ENCODE peak calls at places on chromosomes 11 and 22, in four cellular contexts. G is neural progenitor cell, V is AG04449, E is GM23338. M is an unnamed sample.

GRCh38 chr11:130037881-130038601 is 31.7 kb upstream of the APLP2 start:
- DNase-seq in G (peak), V (no peak), E (peak), M (no peak)

GRCh38 chr11:65459552-65459951 is 37.0 kb downstream of the NEAT1 start:
- DNase-seq in G (peak), V (no peak), E (peak), M (no peak)

GRCh38 chr11:2828585-2829330 is 56.8 kb downstream of the CDKN1C start:
- DNase-seq in G (no peak), V (no peak), E (no peak), M (no peak)

GRCh38 chr11:113850188-113850587 is 25.2 kb downstream of the USP28 start:
- DNase-seq in G (no peak), V (no peak), E (peak), M (no peak)

GRCh38 chr11:32259641-32260081 is 168.8 kb downstream of the RCN1 start:
- DNase-seq in G (no peak), V (no peak), E (no peak), M (no peak)

GRCh38 chr22:21904250-21904789 is 36.9 kb upstream of the MAPK1 start:
- DNase-seq in G (no peak), V (no peak), E (no peak), M (no peak)

GRCh38 chr22:21041937-21042336 is 3.8 kb upstream of the LRRC74B start:
- DNase-seq in G (no peak), V (peak), E (no peak), M (no peak)

GRCh38 chr11:71451596-71452353 is 1.2 kb upstream of the NADSYN1 start:
- DNase-seq in G (peak), V (no peak), E (peak), M (no peak)

GRCh38 chr11:27864046-27865025 is 164.1 kb upstream of the BDNF start:
- DNase-seq in G (peak), V (no peak), E (no peak), M (peak)

GRCh38 chr22:39225591-39225990 is 19.2 kb downstream of the PDGFB start:
- DNase-seq in G (no peak), V (no peak), E (no peak), M (no peak)

GRCh38 chr22:50190182-50190951 is 4.7 kb downstream of the TRABD start:
- DNase-seq in G (peak), V (no peak), E (peak), M (peak)

GRCh38 chr22:32327066-32327465 is 30.6 kb upstream of the RFPL3 start:
- DNase-seq in G (no peak), V (no peak), E (no peak), M (no peak)

GRCh38 chr11:61963282-61964057 is 4.0 kb downstream of the FTH1 start:
- DNase-seq in G (no peak), V (no peak), E (no peak), M (no peak)

GRCh38 chr11:72573380-72573949 is 100.8 kb downstream of the PDE2A start:
- DNase-seq in G (peak), V (no peak), E (peak), M (no peak)

GRCh38 chr11:19084661-19085315 is 24.3 kb upstream of the MRGPRX2 start:
- DNase-seq in G (no peak), V (no peak), E (no peak), M (no peak)

GRCh38 chr11:74138572-74138971 is 32.2 kb downstream of the C2CD3 start:
- DNase-seq in G (no peak), V (peak), E (peak), M (peak)

GRCh38 chr11:46352063-46352841 is 5.0 kb downstream of the DGKZ start:
- DNase-seq in G (peak), V (no peak), E (peak), M (no peak)

GRCh38 chr11:63916837-63917684 is at the start of gene RCOR2:
- DNase-seq in G (peak), V (no peak), E (peak), M (no peak)

GRCh38 chr22:43039800-43040199 is 24.9 kb upstream of the PACSIN2 start:
- DNase-seq in G (no peak), V (no peak), E (no peak), M (no peak)

GRCh38 chr22:27581688-27582087 is 219.9 kb downstream of the MN1 start:
- DNase-seq in G (no peak), V (no peak), E (no peak), M (no peak)

GRCh38 chr11:62545437-62546243 is 966 bp downstream of the AHNAK start:
- DNase-seq in G (peak), V (peak), E (peak), M (no peak)

GRCh38 chr11:48237727-48238126 is 7.2 kb upstream of the OR4X2 start:
- DNase-seq in G (no peak), V (no peak), E (no peak), M (no peak)

GRCh38 chr11:13962562-13963168 is at the start of gene SPON1:
- DNase-seq in G (peak), V (no peak), E (peak), M (no peak)
- H3K4me3 ChIP-seq in G (peak), V (no peak), E (peak), M (peak)

GRCh38 chr22:19832476-19833108 is 22.1 kb downstream of the GNB1L start:
- DNase-seq in G (no peak), V (no peak), E (no peak), M (no peak)
- H3K4me3 ChIP-seq in G (no peak), V (no peak), E (no peak), M (no peak)

DNA sequence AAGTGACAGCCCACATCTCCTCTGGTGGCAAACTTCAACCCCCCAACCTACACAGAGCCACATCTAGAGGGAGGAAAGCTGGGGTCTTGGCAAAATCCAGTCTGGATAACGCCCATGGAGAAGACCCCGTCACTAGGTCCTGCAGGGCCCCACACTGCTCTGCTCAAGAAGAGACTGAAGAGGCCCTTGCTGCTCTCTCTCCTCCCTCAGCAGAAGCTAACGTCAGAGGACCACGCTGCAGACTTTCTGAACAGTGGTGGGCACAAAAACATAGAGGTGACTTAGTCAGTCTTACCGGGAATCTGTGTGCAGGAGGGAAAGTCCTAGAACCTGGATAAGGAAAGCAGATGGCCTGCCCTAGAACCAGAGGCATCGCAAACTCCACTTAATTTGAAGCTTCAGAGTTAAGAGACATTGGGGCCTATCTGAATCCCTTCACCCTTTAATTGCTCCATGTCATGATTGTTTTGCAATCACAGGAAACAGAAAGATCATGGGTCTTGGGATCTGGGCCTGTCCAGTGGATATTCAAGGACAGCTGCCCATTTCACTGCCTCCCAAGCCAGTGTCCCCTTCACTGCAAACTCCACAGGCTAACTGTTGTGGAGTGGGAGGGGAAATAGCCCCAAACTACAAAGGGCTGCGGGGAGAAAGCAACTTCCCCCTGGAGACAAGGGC is 1.7 kb downstream of the DKK3 start:
- DNase-seq in G (no peak), V (no peak), E (no peak), M (no peak)
- H3K4me3 ChIP-seq in G (no peak), V (peak), E (no peak), M (peak)

GRCh38 chr22:44151661-44152060 is 29.1 kb upstream of the PARVG start:
- DNase-seq in G (no peak), V (no peak), E (no peak), M (no peak)
- H3K4me3 ChIP-seq in G (no peak), V (no peak), E (no peak), M (no peak)

GRCh38 chr22:46748206-46748947 is 10.3 kb upstream of the CERK start:
- DNase-seq in G (no peak), V (no peak), E (no peak), M (no peak)
- H3K4me3 ChIP-seq in G (no peak), V (no peak), E (no peak), M (no peak)